ENCODE peak calls at places on chromosomes 16 and 17, in ten cellular contexts. I, V, L, A, G, R, E, F, C and P are unnamed samples.

GRCh38 chr17:77644181-77644972 is 314.1 kb upstream of the TNRC6C start:
- DNase-seq in I (no peak), V (no peak), L (no peak), A (no peak), G (no peak), R (no peak), E (no peak), F (no peak), C (no peak), P (no peak)

GRCh38 chr17:75783803-75784472 is 668 bp upstream of the UNK start:
- DNase-seq in I (no peak), V (no peak), L (no peak), A (peak), G (no peak), R (no peak), E (no peak), F (no peak), C (no peak), P (no peak)

GRCh38 chr16:75506567-75506966 is 11.3 kb upstream of the CHST6 start:
- DNase-seq in I (no peak), V (peak), L (peak), A (no peak), G (no peak), R (peak), E (peak), F (no peak), C (no peak), P (no peak)

GRCh38 chr17:68468785-68469184 is 11.5 kb upstream of the WIPI1 start:
- DNase-seq in I (no peak), V (no peak), L (peak), A (no peak), G (no peak), R (peak), E (no peak), F (no peak), C (no peak), P (no peak)

GRCh38 chr17:31489295-31490018 is 98.0 kb downstream of the RAB11FIP4 start:
- DNase-seq in I (no peak), V (no peak), L (no peak), A (no peak), G (no peak), R (no peak), E (peak), F (peak), C (no peak), P (no peak)

GRCh38 chr17:33486135-33486886 is 193.2 kb upstream of the ASIC2 start:
- DNase-seq in I (no peak), V (no peak), L (no peak), A (no peak), G (no peak), R (no peak), E (no peak), F (no peak), C (no peak), P (no peak)

GRCh38 chr16:386641-387156 is 4.9 kb upstream of the PGAP6 start:
- DNase-seq in I (no peak), V (no peak), L (no peak), A (no peak), G (no peak), R (peak), E (no peak), F (no peak), C (no peak), P (no peak)

GRCh38 chr17:67449885-67450755 is 73.0 kb downstream of the PITPNC1 start:
- DNase-seq in I (no peak), V (no peak), L (no peak), A (no peak), G (no peak), R (no peak), E (no peak), F (no peak), C (no peak), P (peak)

DNA sequence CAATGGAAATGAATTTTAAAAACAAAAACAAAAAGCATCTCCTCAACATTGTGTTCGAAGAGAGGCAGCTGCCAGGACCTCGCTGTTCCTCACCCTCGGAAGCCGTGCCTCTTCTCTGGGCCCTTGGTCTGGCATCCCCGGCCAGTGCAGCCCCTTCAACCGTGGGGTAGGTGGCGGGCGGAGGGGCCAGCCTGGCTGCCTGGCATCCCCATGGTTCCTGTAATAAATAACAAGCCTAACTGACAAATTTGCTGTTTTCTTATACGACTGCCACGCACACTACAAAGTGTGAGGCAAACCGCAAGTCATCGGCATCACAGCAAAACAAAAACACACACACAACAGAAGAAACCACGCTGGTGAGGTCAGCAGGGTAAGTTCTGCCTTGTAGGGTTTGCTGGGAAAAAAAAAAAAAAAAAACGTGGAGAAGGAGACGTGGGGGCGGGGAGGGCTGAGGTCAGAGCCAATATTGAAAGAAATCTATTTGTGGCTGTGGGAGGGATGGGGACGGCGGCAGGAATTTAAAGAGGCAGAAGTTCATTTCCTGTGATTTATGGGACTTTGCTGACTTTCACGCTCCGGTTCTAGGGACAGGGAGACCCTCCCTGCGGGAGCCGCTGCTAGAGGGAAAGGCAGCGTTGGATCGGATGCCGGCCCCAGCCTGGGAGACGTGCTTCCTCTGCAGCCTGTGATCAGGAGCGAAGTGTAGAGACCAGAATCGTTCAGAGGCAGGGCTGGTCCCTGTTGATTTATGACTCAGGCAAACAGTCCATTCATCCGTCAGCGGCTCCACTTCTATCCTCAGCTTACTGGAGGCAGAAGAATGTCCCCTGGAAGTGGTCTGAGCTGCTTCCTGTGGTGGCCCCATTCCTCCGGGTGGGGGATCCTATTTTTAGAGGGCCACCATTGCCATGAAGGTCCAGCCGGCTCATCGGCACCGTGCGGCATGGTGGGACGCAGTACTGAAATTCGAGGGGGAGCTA is 162.8 kb downstream of the FOXL1 start:
- DNase-seq in I (no peak), V (peak), L (peak), A (peak), G (no peak), R (peak), E (no peak), F (peak), C (no peak), P (no peak)
- H3K27ac ChIP-seq in I (peak), V (peak), L (peak), A (peak), G (no peak), R (peak), E (no peak), F (no peak), C (no peak), P (no peak)

DNA sequence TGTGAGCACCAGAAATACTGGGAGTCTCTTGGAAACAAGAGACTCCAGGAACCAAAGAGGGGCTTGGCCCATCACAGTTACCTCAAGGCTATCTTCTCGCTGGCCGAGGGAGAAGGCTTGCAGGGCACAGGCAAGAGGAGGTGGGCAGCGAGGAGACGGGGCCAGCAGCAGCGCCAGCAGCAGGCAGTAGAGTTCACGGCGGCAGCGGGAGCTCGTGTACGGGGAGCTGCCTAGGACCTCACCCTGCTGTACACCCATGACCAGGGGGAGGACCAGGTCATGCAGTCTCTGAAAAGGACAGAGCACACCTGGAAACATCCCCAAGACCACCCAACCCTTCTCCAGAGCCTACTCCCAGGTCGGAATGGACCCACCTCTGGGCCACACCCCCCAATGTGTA is 30.8 kb downstream of the PELP1 start:
- DNase-seq in I (no peak), V (no peak), L (no peak), A (no peak), G (no peak), R (no peak), E (no peak), F (no peak), C (no peak), P (no peak)
- H3K27ac ChIP-seq in I (no peak), V (no peak), L (no peak), A (no peak), G (no peak), R (no peak), E (no peak), F (no peak), C (no peak), P (no peak)

DNA sequence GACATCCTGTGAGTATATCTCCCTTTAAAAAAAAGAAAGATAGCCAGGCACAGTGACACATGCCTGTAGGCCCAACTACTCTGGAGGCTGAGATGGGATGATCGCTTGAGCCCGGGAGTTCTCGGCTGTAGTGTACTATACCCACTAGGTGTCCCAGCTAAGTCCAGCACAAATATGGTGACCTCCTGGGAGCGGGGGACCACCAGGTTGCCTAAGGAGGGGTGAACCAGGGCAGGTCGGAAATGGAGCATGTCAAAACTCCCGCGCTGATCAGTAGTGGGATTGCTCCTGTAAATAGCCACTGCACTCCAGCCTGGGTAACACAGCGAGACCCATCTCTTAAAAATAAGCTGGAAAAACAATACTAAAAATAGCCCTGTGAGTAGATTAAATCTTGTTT is 29.4 kb downstream of the GINS2 start:
- DNase-seq in I (no peak), V (no peak), L (no peak), A (peak), G (no peak), R (no peak), E (no peak), F (no peak), C (no peak), P (no peak)
- H3K27ac ChIP-seq in I (no peak), V (no peak), L (no peak), A (no peak), G (no peak), R (peak), E (no peak), F (no peak), C (no peak), P (no peak)

GRCh38 chr17:29588561-29589411 is 662 bp downstream of the GIT1 start:
- DNase-seq in I (no peak), V (peak), L (no peak), A (no peak), G (no peak), R (peak), E (peak), F (no peak), C (peak), P (peak)

GRCh38 chr17:29587591-29587990 is 1.9 kb downstream of the GIT1 start:
- DNase-seq in I (no peak), V (no peak), L (no peak), A (no peak), G (no peak), R (no peak), E (no peak), F (no peak), C (no peak), P (no peak)

GRCh38 chr17:29589524-29590260 is at the start of gene GIT1:
- DNase-seq in I (no peak), V (peak), L (peak), A (peak), G (peak), R (peak), E (peak), F (no peak), C (peak), P (peak)

GRCh38 chr17:29586676-29587469 is 2.6 kb downstream of the GIT1 start:
- DNase-seq in I (no peak), V (no peak), L (no peak), A (no peak), G (no peak), R (no peak), E (no peak), F (no peak), C (no peak), P (no peak)

GRCh38 chr17:29588017-29588557 is 1.4 kb downstream of the GIT1 start:
- DNase-seq in I (no peak), V (peak), L (no peak), A (no peak), G (no peak), R (no peak), E (no peak), F (no peak), C (no peak), P (no peak)
- H3K27ac ChIP-seq in I (no peak), V (peak), L (peak), A (no peak), G (peak), R (no peak), E (peak), F (no peak), C (peak), P (peak)

DNA sequence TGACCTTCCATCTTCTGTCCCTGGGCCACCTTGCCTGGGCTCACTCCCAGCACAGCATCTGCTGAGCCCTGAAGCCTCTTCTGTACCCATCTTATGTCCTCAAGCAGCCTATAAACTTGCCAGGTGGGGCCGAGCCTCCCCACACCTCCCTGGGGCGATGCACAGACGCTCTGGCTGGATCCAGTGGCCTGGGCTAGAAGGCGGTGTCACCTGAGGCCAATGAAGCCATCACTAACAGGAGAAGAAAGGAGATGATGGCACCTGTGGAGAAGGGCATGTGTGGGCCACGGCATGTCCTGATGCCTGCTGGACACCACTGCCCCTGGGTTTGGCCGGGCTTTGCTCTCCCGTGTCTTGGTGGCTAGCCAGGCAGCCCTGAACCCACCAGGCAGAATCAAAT is 45.5 kb downstream of the PEMT start:
- DNase-seq in I (no peak), V (no peak), L (no peak), A (no peak), G (no peak), R (no peak), E (no peak), F (no peak), C (no peak), P (no peak)
- H3K27ac ChIP-seq in I (no peak), V (no peak), L (no peak), A (peak), G (no peak), R (peak), E (no peak), F (no peak), C (no peak), P (no peak)

GRCh38 chr16:85602831-85603755 is 10.0 kb upstream of the GSE1 start:
- DNase-seq in I (no peak), V (no peak), L (no peak), A (no peak), G (no peak), R (no peak), E (no peak), F (no peak), C (no peak), P (no peak)

GRCh38 chr16:85600905-85601639 is 12.1 kb upstream of the GSE1 start:
- DNase-seq in I (no peak), V (no peak), L (no peak), A (no peak), G (no peak), R (no peak), E (no peak), F (no peak), C (no peak), P (no peak)

GRCh38 chr16:85601730-85602401 is 11.3 kb upstream of the GSE1 start:
- DNase-seq in I (no peak), V (peak), L (no peak), A (no peak), G (no peak), R (no peak), E (no peak), F (no peak), C (no peak), P (no peak)

GRCh38 chr16:85604145-85604705 is 8.9 kb upstream of the GSE1 start:
- DNase-seq in I (no peak), V (no peak), L (no peak), A (no peak), G (no peak), R (no peak), E (no peak), F (no peak), C (no peak), P (no peak)

DNA sequence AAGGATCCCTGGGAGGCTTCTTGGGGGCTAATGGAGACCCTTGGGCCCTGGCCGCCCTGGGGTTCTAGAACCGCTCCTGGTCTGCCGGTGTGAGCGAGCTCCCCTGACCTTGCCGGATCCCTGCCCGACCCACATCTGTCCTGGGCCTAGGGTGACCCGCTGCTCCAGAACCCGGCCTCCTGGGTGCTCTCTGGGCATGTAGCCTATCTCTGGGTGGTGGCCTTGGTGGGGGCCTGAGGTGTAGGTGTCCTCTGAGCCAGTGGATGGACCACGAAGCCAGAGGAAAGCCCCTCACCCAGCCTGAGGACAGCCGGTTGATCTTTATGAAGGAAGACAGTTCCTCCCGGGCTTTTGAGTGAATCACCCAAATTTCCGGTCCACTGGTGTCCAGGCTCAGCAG is 10.7 kb upstream of the GSE1 start:
- DNase-seq in I (no peak), V (no peak), L (no peak), A (no peak), G (no peak), R (no peak), E (no peak), F (no peak), C (no peak), P (no peak)
- H3K27ac ChIP-seq in I (no peak), V (no peak), L (no peak), A (no peak), G (no peak), R (peak), E (no peak), F (no peak), C (no peak), P (no peak)

GRCh38 chr16:60458255-60458654 is 1578.0 kb downstream of the CDH8 start:
- DNase-seq in I (no peak), V (no peak), L (no peak), A (no peak), G (no peak), R (no peak), E (no peak), F (no peak), C (no peak), P (no peak)

GRCh38 chr16:60452646-60453045 is 1583.6 kb downstream of the CDH8 start:
- DNase-seq in I (no peak), V (no peak), L (no peak), A (no peak), G (no peak), R (no peak), E (no peak), F (no peak), C (no peak), P (no peak)
- H3K27ac ChIP-seq in I (no peak), V (no peak), L (no peak), A (no peak), G (no peak), R (no peak), E (no peak), F (no peak), C (no peak), P (no peak)

GRCh38 chr17:47276444-47276843 is 22.8 kb downstream of the ITGB3 start:
- DNase-seq in I (no peak), V (peak), L (no peak), A (no peak), G (no peak), R (no peak), E (no peak), F (no peak), C (no peak), P (no peak)
- H3K27ac ChIP-seq in I (peak), V (peak), L (peak), A (peak), G (peak), R (peak), E (peak), F (no peak), C (no peak), P (no peak)

DNA sequence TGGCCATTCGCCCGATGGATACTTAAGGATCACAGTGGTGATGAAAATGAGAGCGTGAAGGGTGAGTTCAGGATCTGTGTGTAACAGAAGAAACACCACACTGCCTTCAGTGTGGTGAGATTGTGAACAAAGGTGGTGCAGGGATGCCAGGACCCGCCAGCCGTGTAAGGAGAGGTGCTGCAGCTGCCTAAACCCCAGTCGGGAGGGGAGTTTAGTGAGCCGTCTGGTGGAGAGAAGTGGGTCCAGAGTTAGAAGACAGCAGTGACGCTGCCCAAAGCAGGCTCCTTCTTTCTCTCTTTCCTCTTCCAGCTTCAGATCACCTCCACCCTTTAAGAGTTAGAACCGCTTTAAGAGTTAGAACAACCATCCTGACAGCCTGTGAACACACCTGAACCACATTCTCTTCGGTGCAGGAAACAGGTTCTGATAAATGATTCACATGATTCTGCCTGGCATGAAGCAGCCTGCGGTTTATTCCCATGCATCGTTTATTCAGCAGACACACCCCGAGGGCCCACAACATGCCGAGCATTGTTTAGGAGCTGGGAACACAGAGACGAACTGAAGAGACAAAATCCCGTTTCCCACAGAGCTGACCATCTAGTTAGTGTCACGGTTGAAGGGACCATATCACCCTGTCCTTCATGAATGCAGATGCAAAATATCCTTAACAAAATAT is 84.0 kb upstream of the DNAH17 start:
- DNase-seq in I (no peak), V (no peak), L (peak), A (no peak), G (no peak), R (no peak), E (no peak), F (no peak), C (no peak), P (no peak)
- H3K27ac ChIP-seq in I (no peak), V (no peak), L (no peak), A (no peak), G (no peak), R (no peak), E (no peak), F (no peak), C (no peak), P (no peak)

GRCh38 chr17:39661744-39662541 is 3.2 kb upstream of the TCAP start:
- DNase-seq in I (no peak), V (no peak), L (no peak), A (no peak), G (no peak), R (no peak), E (no peak), F (no peak), C (no peak), P (no peak)
- H3K27ac ChIP-seq in I (no peak), V (no peak), L (no peak), A (no peak), G (no peak), R (no peak), E (peak), F (no peak), C (no peak), P (no peak)